ENCODE peak calls at places on chromosomes 6 and 20, in six cellular contexts. One of them, this sample, is unnamed.

GRCh38 chr20:19008497-19008896 is 194.9 kb downstream of the SCP2D1 start:
- DNase-seq in bronchial epithelial cell: no peak
- DNase-seq in Calu3: no peak
- DNase-seq in tibial nerve: no peak
- DNase-seq in astrocyte: no peak
- DNase-seq in heart left ventricle: no peak
- DNase-seq in this sample: no peak

GRCh38 chr20:2845607-2846006 is 5.1 kb downstream of the VPS16 start:
- DNase-seq in astrocyte: no peak
- DNase-seq in Calu3: no peak
- DNase-seq in heart left ventricle: no peak
- DNase-seq in tibial nerve: no peak
- DNase-seq in bronchial epithelial cell: no peak
- DNase-seq in this sample: no peak

GRCh38 chr6:89386917-89387491 is 25.1 kb downstream of the RRAGD start:
- DNase-seq in astrocyte: no peak
- DNase-seq in bronchial epithelial cell: no peak
- DNase-seq in tibial nerve: no peak
- DNase-seq in Calu3: no peak
- DNase-seq in heart left ventricle: no peak
- DNase-seq in this sample: no peak

GRCh38 chr6:139540276-139540675 is 165.8 kb upstream of the CITED2 start:
- DNase-seq in bronchial epithelial cell: peak
- DNase-seq in astrocyte: peak
- DNase-seq in Calu3: peak
- DNase-seq in heart left ventricle: no peak
- DNase-seq in tibial nerve: peak
- DNase-seq in this sample: no peak

GRCh38 chr20:53069121-53069520 is 97.0 kb downstream of the TSHZ2 start:
- DNase-seq in astrocyte: no peak
- DNase-seq in tibial nerve: no peak
- DNase-seq in heart left ventricle: no peak
- DNase-seq in Calu3: no peak
- DNase-seq in bronchial epithelial cell: no peak
- DNase-seq in this sample: no peak

GRCh38 chr6:163123098-163123497 is 291.4 kb upstream of the QKI start:
- DNase-seq in Calu3: no peak
- DNase-seq in astrocyte: no peak
- DNase-seq in bronchial epithelial cell: no peak
- DNase-seq in tibial nerve: no peak
- DNase-seq in heart left ventricle: no peak
- DNase-seq in this sample: no peak

GRCh38 chr6:22113046-22113766 is 183.6 kb downstream of the PRL start:
- DNase-seq in tibial nerve: peak
- DNase-seq in astrocyte: peak
- DNase-seq in bronchial epithelial cell: peak
- DNase-seq in heart left ventricle: peak
- DNase-seq in Calu3: peak
- DNase-seq in this sample: no peak

GRCh38 chr20:38108438-38109024 is 56.5 kb downstream of the TGM2 start:
- DNase-seq in astrocyte: peak
- DNase-seq in bronchial epithelial cell: no peak
- DNase-seq in tibial nerve: no peak
- DNase-seq in heart left ventricle: peak
- DNase-seq in Calu3: no peak
- DNase-seq in this sample: no peak

GRCh38 chr6:106082735-106083398 is 3.3 kb upstream of the PRDM1 start:
- DNase-seq in Calu3: no peak
- DNase-seq in heart left ventricle: no peak
- DNase-seq in bronchial epithelial cell: peak
- DNase-seq in tibial nerve: no peak
- DNase-seq in astrocyte: peak
- DNase-seq in this sample: no peak

GRCh38 chr6:33080127-33081089 is 4.6 kb downstream of the HLA-DPB1 start:
- DNase-seq in bronchial epithelial cell: peak
- DNase-seq in tibial nerve: peak
- DNase-seq in heart left ventricle: peak
- DNase-seq in astrocyte: peak
- DNase-seq in Calu3: no peak
- DNase-seq in this sample: peak

GRCh38 chr6:40387871-40388264 is 199.3 kb downstream of the LRFN2 start:
- DNase-seq in bronchial epithelial cell: no peak
- DNase-seq in tibial nerve: peak
- DNase-seq in astrocyte: no peak
- DNase-seq in heart left ventricle: no peak
- DNase-seq in Calu3: no peak
- DNase-seq in this sample: no peak
- TF ChIP-seq CTCF in bronchial epithelial cell: no peak
- TF ChIP-seq CTCF in tibial nerve: no peak
- TF ChIP-seq CTCF in astrocyte: no peak
- TF ChIP-seq CTCF in heart left ventricle: no peak
- TF ChIP-seq CTCF in Calu3: no peak
- TF ChIP-seq CTCF in this sample: no peak

DNA sequence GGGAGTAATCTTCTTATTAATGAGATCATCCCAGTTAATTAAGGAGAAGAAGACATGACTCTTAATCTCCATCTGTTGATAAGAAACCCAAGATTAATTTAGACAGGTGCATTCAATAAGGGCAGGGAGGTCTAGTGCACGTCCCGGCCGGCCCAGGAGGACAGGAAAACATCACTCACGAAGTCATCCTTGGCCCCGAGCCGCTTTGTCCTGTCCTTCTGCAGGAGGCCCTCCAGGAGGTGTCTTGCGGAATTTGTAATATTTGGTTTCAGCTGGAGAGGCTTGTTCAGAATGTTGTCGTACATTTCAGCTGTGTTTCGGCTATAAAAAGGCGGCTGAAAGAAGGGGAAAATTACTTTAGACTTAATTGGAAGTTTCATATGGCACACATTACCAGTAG is 118.4 kb upstream of the SLC2A12 start:
- DNase-seq in astrocyte: no peak
- DNase-seq in bronchial epithelial cell: no peak
- DNase-seq in heart left ventricle: no peak
- DNase-seq in tibial nerve: no peak
- DNase-seq in Calu3: no peak
- DNase-seq in this sample: no peak
- TF ChIP-seq CTCF in astrocyte: no peak
- TF ChIP-seq CTCF in bronchial epithelial cell: no peak
- TF ChIP-seq CTCF in heart left ventricle: no peak
- TF ChIP-seq CTCF in tibial nerve: no peak
- TF ChIP-seq CTCF in Calu3: no peak
- TF ChIP-seq CTCF in this sample: no peak

GRCh38 chr20:5486377-5487054 is 169.8 kb upstream of the PROKR2 start:
- DNase-seq in bronchial epithelial cell: no peak
- DNase-seq in heart left ventricle: no peak
- DNase-seq in tibial nerve: no peak
- DNase-seq in Calu3: no peak
- DNase-seq in astrocyte: no peak
- DNase-seq in this sample: no peak
- TF ChIP-seq CTCF in bronchial epithelial cell: no peak
- TF ChIP-seq CTCF in heart left ventricle: no peak
- TF ChIP-seq CTCF in tibial nerve: no peak
- TF ChIP-seq CTCF in Calu3: no peak
- TF ChIP-seq CTCF in astrocyte: no peak
- TF ChIP-seq CTCF in this sample: no peak

GRCh38 chr6:143099647-143100046 is 39.0 kb downstream of the AIG1 start:
- DNase-seq in astrocyte: no peak
- DNase-seq in heart left ventricle: no peak
- DNase-seq in tibial nerve: no peak
- DNase-seq in Calu3: no peak
- DNase-seq in bronchial epithelial cell: no peak
- DNase-seq in this sample: no peak
- TF ChIP-seq CTCF in astrocyte: no peak
- TF ChIP-seq CTCF in heart left ventricle: no peak
- TF ChIP-seq CTCF in tibial nerve: no peak
- TF ChIP-seq CTCF in Calu3: no peak
- TF ChIP-seq CTCF in bronchial epithelial cell: no peak
- TF ChIP-seq CTCF in this sample: no peak

GRCh38 chr6:81988446-81988845 is 236.0 kb upstream of the TENT5A start:
- DNase-seq in Calu3: no peak
- DNase-seq in astrocyte: no peak
- DNase-seq in bronchial epithelial cell: peak
- DNase-seq in tibial nerve: no peak
- DNase-seq in heart left ventricle: no peak
- DNase-seq in this sample: no peak

GRCh38 chr6:81984599-81984998 is 232.1 kb upstream of the TENT5A start:
- DNase-seq in Calu3: no peak
- DNase-seq in astrocyte: no peak
- DNase-seq in heart left ventricle: no peak
- DNase-seq in bronchial epithelial cell: no peak
- DNase-seq in tibial nerve: no peak
- DNase-seq in this sample: no peak

GRCh38 chr6:81987293-81987692 is 234.8 kb upstream of the TENT5A start:
- DNase-seq in heart left ventricle: no peak
- DNase-seq in astrocyte: no peak
- DNase-seq in tibial nerve: no peak
- DNase-seq in bronchial epithelial cell: no peak
- DNase-seq in Calu3: no peak
- DNase-seq in this sample: no peak

GRCh38 chr6:81981812-81982211 is 229.3 kb upstream of the TENT5A start:
- DNase-seq in astrocyte: peak
- DNase-seq in heart left ventricle: no peak
- DNase-seq in tibial nerve: no peak
- DNase-seq in Calu3: peak
- DNase-seq in bronchial epithelial cell: peak
- DNase-seq in this sample: no peak

GRCh38 chr6:81985191-81985590 is 232.7 kb upstream of the TENT5A start:
- DNase-seq in tibial nerve: no peak
- DNase-seq in bronchial epithelial cell: peak
- DNase-seq in heart left ventricle: no peak
- DNase-seq in Calu3: no peak
- DNase-seq in astrocyte: no peak
- DNase-seq in this sample: no peak
- TF ChIP-seq CTCF in tibial nerve: no peak
- TF ChIP-seq CTCF in bronchial epithelial cell: no peak
- TF ChIP-seq CTCF in heart left ventricle: no peak
- TF ChIP-seq CTCF in Calu3: no peak
- TF ChIP-seq CTCF in astrocyte: no peak
- TF ChIP-seq CTCF in this sample: no peak

This sample was measured in D721Med.